ENCODE peak calls at places on chromosomes 2 and 18, in four cellular contexts. S is NCI-H1092 treated with DMSO at 0.1 percent for 48 hours; W is endothelial cell of umbilical vein; G is naive thymus-derived CD8-positive, alpha-beta T cell. T is an unnamed sample.

GRCh38 chr2:188978291-188979081 is 4.3 kb downstream of the COL3A1 start:
- DNase-seq in S (no peak), G (no peak), W (peak; percentile 86), T (no peak)

GRCh38 chr18:12257996-12258718 is 4.0 kb downstream of the CIDEA start:
- DNase-seq in G (no peak), W (no peak), S (no peak), T (no peak)

GRCh38 chr2:72153026-72153791 is 5.5 kb upstream of the CYP26B1 start:
- DNase-seq in G (no peak), W (no peak), S (no peak), T (no peak)

GRCh38 chr2:114610677-114611076 is 168.2 kb downstream of the DPP10 start:
- DNase-seq in W (no peak), S (no peak), G (no peak), T (no peak)

GRCh38 chr2:35963344-35963743 is 392.2 kb upstream of the CRIM1 start:
- DNase-seq in S (no peak), W (peak; percentile 66), G (no peak), T (peak; percentile 21)

GRCh38 chr18:1047406-1047805 is 142.7 kb downstream of the ADCYAP1 start:
- DNase-seq in S (no peak), W (no peak), G (no peak), T (no peak)

GRCh38 chr2:218218409-218219185 is 1.6 kb downstream of the ARPC2 start:
- DNase-seq in G (no peak), W (peak; percentile 44), S (no peak), T (no peak)

GRCh38 chr2:150371066-150371812 is 116.2 kb downstream of the RND3 start:
- DNase-seq in G (no peak), S (no peak), W (no peak), T (no peak)

GRCh38 chr2:141015339-141016047 is 1115.3 kb downstream of the LRP1B start:
- DNase-seq in W (no peak), G (no peak), S (no peak), T (peak; percentile 36)

GRCh38 chr2:175855794-175856453 is 146.1 kb downstream of the LNPK start:
- DNase-seq in W (no peak), G (no peak), S (peak; percentile 20), T (no peak)

T was measured in retina.